ENCODE peak calls at places on chromosomes 7 and 10, in five cellular contexts. One of them, this sample, is unnamed.

GRCh38 chr10:60463726-60464125 is 74.1 kb upstream of the ANK3 start:
- DNase-seq in fibroblast of lung: peak
- DNase-seq in OCI-LY7: no peak
- DNase-seq in aorta: no peak
- DNase-seq in lung microvascular endothelial cell: no peak
- DNase-seq in this sample: no peak

GRCh38 chr10:89699581-89700064 is 1.8 kb upstream of the KIF20B start:
- DNase-seq in aorta: no peak
- DNase-seq in OCI-LY7: no peak
- DNase-seq in lung microvascular endothelial cell: no peak
- DNase-seq in fibroblast of lung: no peak
- DNase-seq in this sample: no peak

GRCh38 chr10:132204781-132205473 is 18.2 kb downstream of the DPYSL4 start:
- DNase-seq in lung microvascular endothelial cell: no peak
- DNase-seq in OCI-LY7: no peak
- DNase-seq in fibroblast of lung: no peak
- DNase-seq in aorta: peak
- DNase-seq in this sample: no peak

GRCh38 chr10:24680647-24681475 is 42.8 kb downstream of the ARHGAP21 start:
- DNase-seq in aorta: no peak
- DNase-seq in fibroblast of lung: peak
- DNase-seq in OCI-LY7: no peak
- DNase-seq in lung microvascular endothelial cell: no peak
- DNase-seq in this sample: no peak

GRCh38 chr10:21138769-21139324 is 241.7 kb upstream of the NEBL start:
- DNase-seq in fibroblast of lung: no peak
- DNase-seq in OCI-LY7: no peak
- DNase-seq in aorta: no peak
- DNase-seq in lung microvascular endothelial cell: no peak
- DNase-seq in this sample: no peak

GRCh38 chr7:441713-442421 is 77.8 kb downstream of the PDGFA start:
- DNase-seq in OCI-LY7: no peak
- DNase-seq in lung microvascular endothelial cell: no peak
- DNase-seq in fibroblast of lung: no peak
- DNase-seq in aorta: no peak
- DNase-seq in this sample: no peak

GRCh38 chr7:106071999-106072714 is 40.0 kb downstream of the SYPL1 start:
- DNase-seq in lung microvascular endothelial cell: peak
- DNase-seq in aorta: no peak
- DNase-seq in fibroblast of lung: peak
- DNase-seq in OCI-LY7: no peak
- DNase-seq in this sample: no peak

GRCh38 chr7:100683659-100684533 is 10.2 kb downstream of the GIGYF1 start:
- DNase-seq in OCI-LY7: no peak
- DNase-seq in lung microvascular endothelial cell: no peak
- DNase-seq in aorta: no peak
- DNase-seq in fibroblast of lung: no peak
- DNase-seq in this sample: no peak

GRCh38 chr7:132065973-132066611 is 509.7 kb upstream of the PODXL start:
- DNase-seq in OCI-LY7: no peak
- DNase-seq in lung microvascular endothelial cell: no peak
- DNase-seq in fibroblast of lung: peak
- DNase-seq in aorta: no peak
- DNase-seq in this sample: no peak

GRCh38 chr10:112834661-112835060 is 115.4 kb upstream of the TCF7L2 start:
- DNase-seq in fibroblast of lung: no peak
- DNase-seq in OCI-LY7: no peak
- DNase-seq in lung microvascular endothelial cell: peak
- DNase-seq in aorta: no peak
- DNase-seq in this sample: no peak

GRCh38 chr10:86402283-86402931 is 35.8 kb upstream of the GRID1 start:
- DNase-seq in aorta: peak
- DNase-seq in lung microvascular endothelial cell: no peak
- DNase-seq in OCI-LY7: no peak
- DNase-seq in fibroblast of lung: peak
- DNase-seq in this sample: no peak

GRCh38 chr10:110600487-110601101 is 33.1 kb downstream of the SMC3 start:
- DNase-seq in fibroblast of lung: peak
- DNase-seq in lung microvascular endothelial cell: peak
- DNase-seq in OCI-LY7: peak
- DNase-seq in aorta: no peak
- DNase-seq in this sample: peak

GRCh38 chr7:129078455-129078854 is 23.5 kb upstream of the TNPO3 start:
- DNase-seq in lung microvascular endothelial cell: no peak
- DNase-seq in fibroblast of lung: no peak
- DNase-seq in OCI-LY7: no peak
- DNase-seq in aorta: no peak
- DNase-seq in this sample: no peak

GRCh38 chr10:121217331-121217730 is 366.2 kb downstream of the WDR11 start:
- DNase-seq in aorta: no peak
- DNase-seq in OCI-LY7: no peak
- DNase-seq in fibroblast of lung: no peak
- DNase-seq in lung microvascular endothelial cell: no peak
- DNase-seq in this sample: no peak

GRCh38 chr10:97647556-97647955 is 7.1 kb downstream of the PI4K2A start:
- DNase-seq in fibroblast of lung: peak
- DNase-seq in OCI-LY7: no peak
- DNase-seq in lung microvascular endothelial cell: peak
- DNase-seq in aorta: no peak
- DNase-seq in this sample: no peak

GRCh38 chr7:832292-832967 is at the start of gene SUN1:
- DNase-seq in lung microvascular endothelial cell: peak
- DNase-seq in fibroblast of lung: peak
- DNase-seq in aorta: no peak
- DNase-seq in OCI-LY7: no peak
- DNase-seq in this sample: peak

GRCh38 chr10:68135362-68135761 is 26.1 kb downstream of the MYPN start:
- DNase-seq in lung microvascular endothelial cell: peak
- DNase-seq in aorta: no peak
- DNase-seq in OCI-LY7: no peak
- DNase-seq in fibroblast of lung: peak
- DNase-seq in this sample: no peak

GRCh38 chr7:76149847-76150691 is 51.6 kb upstream of the SRRM3 start:
- DNase-seq in fibroblast of lung: no peak
- DNase-seq in lung microvascular endothelial cell: no peak
- DNase-seq in aorta: no peak
- DNase-seq in OCI-LY7: no peak
- DNase-seq in this sample: no peak

GRCh38 chr7:38190010-38190409 is 12.0 kb downstream of the STARD3NL start:
- DNase-seq in fibroblast of lung: peak
- DNase-seq in aorta: no peak
- DNase-seq in lung microvascular endothelial cell: no peak
- DNase-seq in OCI-LY7: no peak
- DNase-seq in this sample: no peak

GRCh38 chr10:72927485-72927884 is 27.1 kb downstream of the PLA2G12B start:
- DNase-seq in OCI-LY7: no peak
- DNase-seq in lung microvascular endothelial cell: no peak
- DNase-seq in aorta: no peak
- DNase-seq in fibroblast of lung: no peak
- DNase-seq in this sample: no peak

GRCh38 chr7:29953735-29954347 is 35.8 kb downstream of the SCRN1 start:
- DNase-seq in lung microvascular endothelial cell: no peak
- DNase-seq in fibroblast of lung: no peak
- DNase-seq in aorta: no peak
- DNase-seq in OCI-LY7: no peak
- DNase-seq in this sample: no peak

GRCh38 chr10:51896849-51897248 is 197.5 kb upstream of the CSTF2T start:
- DNase-seq in OCI-LY7: no peak
- DNase-seq in aorta: no peak
- DNase-seq in lung microvascular endothelial cell: no peak
- DNase-seq in fibroblast of lung: peak
- DNase-seq in this sample: no peak

GRCh38 chr7:27677912-27678612 is 15.4 kb upstream of the HIBADH start:
- DNase-seq in OCI-LY7: no peak
- DNase-seq in fibroblast of lung: peak
- DNase-seq in lung microvascular endothelial cell: peak
- DNase-seq in aorta: no peak
- DNase-seq in this sample: peak

GRCh38 chr7:16647435-16647960 is 1.5 kb downstream of the BZW2 start:
- DNase-seq in fibroblast of lung: peak
- DNase-seq in OCI-LY7: peak
- DNase-seq in aorta: no peak
- DNase-seq in lung microvascular endothelial cell: no peak
- DNase-seq in this sample: no peak

GRCh38 chr7:52355059-52355458 is 680.4 kb upstream of the POM121L12 start:
- DNase-seq in fibroblast of lung: no peak
- DNase-seq in OCI-LY7: no peak
- DNase-seq in lung microvascular endothelial cell: no peak
- DNase-seq in aorta: no peak
- DNase-seq in this sample: no peak

GRCh38 chr10:21754410-21755011 is 220.5 kb downstream of the MLLT10 start:
- DNase-seq in OCI-LY7: no peak
- DNase-seq in lung microvascular endothelial cell: no peak
- DNase-seq in aorta: no peak
- DNase-seq in fibroblast of lung: no peak
- DNase-seq in this sample: no peak

GRCh38 chr10:86043236-86043635 is 323.4 kb downstream of the GRID1 start:
- DNase-seq in OCI-LY7: no peak
- DNase-seq in aorta: no peak
- DNase-seq in lung microvascular endothelial cell: no peak
- DNase-seq in fibroblast of lung: no peak
- DNase-seq in this sample: no peak

GRCh38 chr7:133931053-133931452 is 196.1 kb upstream of the LRGUK start:
- DNase-seq in lung microvascular endothelial cell: no peak
- DNase-seq in OCI-LY7: no peak
- DNase-seq in fibroblast of lung: peak
- DNase-seq in aorta: no peak
- DNase-seq in this sample: no peak